ENCODE peak calls at places on chromosomes 5 and 9, in six cellular contexts. One of them, this sample, is unnamed.
A peak's percentile ranks its signal among the peaks of the same experiment; 100 is the strongest.

GRCh38 chr9:93087971-93088655 is 7.9 kb upstream of the CARD19 start:
- DNase-seq in hepatic stellate cell: no peak
- DNase-seq in astrocyte of the spinal cord: no peak
- DNase-seq in iPS DF 6.9: no peak
- DNase-seq in stimulated activated CD8-positive, alpha-beta memory T cell treated with anti-CD3 and anti-CD28 coated beads, Interleukin-12 subunit alpha, Interleukin-12 subunit beta, amount 100 ng/mL, for 4 hours: no peak
- DNase-seq in G401: no peak
- DNase-seq in this sample: no peak

GRCh38 chr9:111637421-111637950 is 6.4 kb downstream of the DNAJC25 start:
- DNase-seq in hepatic stellate cell: no peak
- DNase-seq in astrocyte of the spinal cord: no peak
- DNase-seq in iPS DF 6.9: no peak
- DNase-seq in stimulated activated CD8-positive, alpha-beta memory T cell treated with anti-CD3 and anti-CD28 coated beads, Interleukin-12 subunit alpha, Interleukin-12 subunit beta, amount 100 ng/mL, for 4 hours: no peak
- DNase-seq in G401: no peak
- DNase-seq in this sample: no peak

GRCh38 chr5:117131876-117132275 is 557.3 kb upstream of the SEMA6A start:
- DNase-seq in hepatic stellate cell: no peak
- DNase-seq in astrocyte of the spinal cord: no peak
- DNase-seq in iPS DF 6.9: no peak
- DNase-seq in stimulated activated CD8-positive, alpha-beta memory T cell treated with anti-CD3 and anti-CD28 coated beads, Interleukin-12 subunit alpha, Interleukin-12 subunit beta, amount 100 ng/mL, for 4 hours: no peak
- DNase-seq in G401: no peak
- DNase-seq in this sample: no peak

GRCh38 chr5:103256178-103256577 is 2.4 kb upstream of the MACIR start:
- DNase-seq in hepatic stellate cell: no peak
- DNase-seq in astrocyte of the spinal cord: no peak
- DNase-seq in iPS DF 6.9: no peak
- DNase-seq in stimulated activated CD8-positive, alpha-beta memory T cell treated with anti-CD3 and anti-CD28 coated beads, Interleukin-12 subunit alpha, Interleukin-12 subunit beta, amount 100 ng/mL, for 4 hours: no peak
- DNase-seq in G401: no peak
- DNase-seq in this sample: no peak

GRCh38 chr9:68500457-68501158 is 40.1 kb downstream of the TMEM252 start:
- DNase-seq in hepatic stellate cell: peak; percentile 30
- DNase-seq in astrocyte of the spinal cord: peak; percentile 14
- DNase-seq in iPS DF 6.9: no peak
- DNase-seq in stimulated activated CD8-positive, alpha-beta memory T cell treated with anti-CD3 and anti-CD28 coated beads, Interleukin-12 subunit alpha, Interleukin-12 subunit beta, amount 100 ng/mL, for 4 hours: no peak
- DNase-seq in G401: peak; percentile 25
- DNase-seq in this sample: no peak

GRCh38 chr9:120735415-120736126 is 21.3 kb upstream of the MEGF9 start:
- DNase-seq in hepatic stellate cell: no peak
- DNase-seq in astrocyte of the spinal cord: no peak
- DNase-seq in iPS DF 6.9: no peak
- DNase-seq in stimulated activated CD8-positive, alpha-beta memory T cell treated with anti-CD3 and anti-CD28 coated beads, Interleukin-12 subunit alpha, Interleukin-12 subunit beta, amount 100 ng/mL, for 4 hours: no peak
- DNase-seq in G401: no peak
- DNase-seq in this sample: no peak

GRCh38 chr9:5563886-5564285 is 53.6 kb downstream of the PDCD1LG2 start:
- DNase-seq in hepatic stellate cell: no peak
- DNase-seq in astrocyte of the spinal cord: no peak
- DNase-seq in iPS DF 6.9: no peak
- DNase-seq in stimulated activated CD8-positive, alpha-beta memory T cell treated with anti-CD3 and anti-CD28 coated beads, Interleukin-12 subunit alpha, Interleukin-12 subunit beta, amount 100 ng/mL, for 4 hours: no peak
- DNase-seq in G401: no peak
- DNase-seq in this sample: no peak

GRCh38 chr5:180172447-180173197 is 36.4 kb downstream of the RASGEF1C start:
- DNase-seq in hepatic stellate cell: no peak
- DNase-seq in astrocyte of the spinal cord: no peak
- DNase-seq in iPS DF 6.9: no peak
- DNase-seq in stimulated activated CD8-positive, alpha-beta memory T cell treated with anti-CD3 and anti-CD28 coated beads, Interleukin-12 subunit alpha, Interleukin-12 subunit beta, amount 100 ng/mL, for 4 hours: no peak
- DNase-seq in G401: peak; percentile 77
- DNase-seq in this sample: peak; percentile 73

GRCh38 chr5:177508837-177509236 is 789 bp downstream of the DOK3 start:
- DNase-seq in hepatic stellate cell: no peak
- DNase-seq in astrocyte of the spinal cord: no peak
- DNase-seq in iPS DF 6.9: no peak
- DNase-seq in stimulated activated CD8-positive, alpha-beta memory T cell treated with anti-CD3 and anti-CD28 coated beads, Interleukin-12 subunit alpha, Interleukin-12 subunit beta, amount 100 ng/mL, for 4 hours: no peak
- DNase-seq in G401: no peak
- DNase-seq in this sample: no peak

GRCh38 chr9:112145886-112146285 is 29.2 kb downstream of the SUSD1 start:
- DNase-seq in hepatic stellate cell: no peak
- DNase-seq in astrocyte of the spinal cord: no peak
- DNase-seq in iPS DF 6.9: peak; percentile 22
- DNase-seq in stimulated activated CD8-positive, alpha-beta memory T cell treated with anti-CD3 and anti-CD28 coated beads, Interleukin-12 subunit alpha, Interleukin-12 subunit beta, amount 100 ng/mL, for 4 hours: no peak
- DNase-seq in G401: no peak
- DNase-seq in this sample: no peak

This sample was measured in cerebellum.